ENCODE peak calls at places on chromosomes 5 and 9, in nine cellular contexts. One of them, this sample, is unnamed.

GRCh38 chr5:172775326-172776234 is 4.6 kb upstream of the DUSP1 start:
- DNase-seq in GM12891: no peak
- DNase-seq in T follicular helper cell: no peak
- DNase-seq in GM23248: peak
- DNase-seq in choroid plexus epithelial cell: peak
- DNase-seq in Panc1: no peak
- DNase-seq in NCI-H1694: no peak
- DNase-seq in NCI-H1092: no peak
- DNase-seq in suprapubic skin: peak
- DNase-seq in this sample: no peak

GRCh38 chr9:135769489-135770202 is 67.7 kb downstream of the KCNT1 start:
- DNase-seq in GM23248: no peak
- DNase-seq in T follicular helper cell: no peak
- DNase-seq in NCI-H1092: no peak
- DNase-seq in GM12891: no peak
- DNase-seq in suprapubic skin: no peak
- DNase-seq in choroid plexus epithelial cell: no peak
- DNase-seq in NCI-H1694: no peak
- DNase-seq in Panc1: no peak
- DNase-seq in this sample: no peak

GRCh38 chr9:111282940-111283339 is 47.1 kb downstream of the OR2K2 start:
- DNase-seq in Panc1: no peak
- DNase-seq in T follicular helper cell: no peak
- DNase-seq in suprapubic skin: no peak
- DNase-seq in NCI-H1694: no peak
- DNase-seq in GM12891: no peak
- DNase-seq in GM23248: no peak
- DNase-seq in NCI-H1092: no peak
- DNase-seq in choroid plexus epithelial cell: no peak
- DNase-seq in this sample: no peak

GRCh38 chr9:126463426-126463825 is 136.8 kb downstream of the MVB12B start:
- DNase-seq in T follicular helper cell: no peak
- DNase-seq in choroid plexus epithelial cell: no peak
- DNase-seq in suprapubic skin: peak
- DNase-seq in GM23248: no peak
- DNase-seq in GM12891: no peak
- DNase-seq in NCI-H1694: no peak
- DNase-seq in Panc1: no peak
- DNase-seq in NCI-H1092: no peak
- DNase-seq in this sample: no peak

GRCh38 chr9:29826421-29826820 is 2253.1 kb upstream of the C9orf72 start:
- DNase-seq in GM12891: no peak
- DNase-seq in NCI-H1694: no peak
- DNase-seq in suprapubic skin: no peak
- DNase-seq in choroid plexus epithelial cell: no peak
- DNase-seq in T follicular helper cell: no peak
- DNase-seq in Panc1: no peak
- DNase-seq in GM23248: no peak
- DNase-seq in NCI-H1092: no peak
- DNase-seq in this sample: no peak

GRCh38 chr9:121735065-121735791 is 83.8 kb downstream of the DAB2IP start:
- DNase-seq in NCI-H1694: no peak
- DNase-seq in GM23248: peak
- DNase-seq in suprapubic skin: no peak
- DNase-seq in choroid plexus epithelial cell: peak
- DNase-seq in NCI-H1092: no peak
- DNase-seq in GM12891: peak
- DNase-seq in Panc1: no peak
- DNase-seq in T follicular helper cell: no peak
- DNase-seq in this sample: peak

GRCh38 chr5:124401247-124402143 is 344.9 kb downstream of the ZNF608 start:
- DNase-seq in GM12891: no peak
- DNase-seq in NCI-H1694: no peak
- DNase-seq in NCI-H1092: no peak
- DNase-seq in suprapubic skin: no peak
- DNase-seq in GM23248: peak
- DNase-seq in choroid plexus epithelial cell: no peak
- DNase-seq in T follicular helper cell: no peak
- DNase-seq in Panc1: no peak
- DNase-seq in this sample: no peak

GRCh38 chr5:142422426-142422825 is 97.6 kb upstream of the SPRY4 start:
- DNase-seq in suprapubic skin: no peak
- DNase-seq in choroid plexus epithelial cell: peak
- DNase-seq in GM23248: peak
- DNase-seq in T follicular helper cell: no peak
- DNase-seq in Panc1: no peak
- DNase-seq in NCI-H1092: no peak
- DNase-seq in GM12891: no peak
- DNase-seq in NCI-H1694: no peak
- DNase-seq in this sample: peak

GRCh38 chr5:136279314-136279713 is 86.0 kb downstream of the TRPC7 start:
- DNase-seq in choroid plexus epithelial cell: no peak
- DNase-seq in suprapubic skin: no peak
- DNase-seq in T follicular helper cell: no peak
- DNase-seq in GM12891: no peak
- DNase-seq in GM23248: peak
- DNase-seq in NCI-H1092: no peak
- DNase-seq in NCI-H1694: no peak
- DNase-seq in Panc1: no peak
- DNase-seq in this sample: no peak

GRCh38 chr5:20102291-20102690 is 114.3 kb upstream of the CDH18 start:
- DNase-seq in NCI-H1092: no peak
- DNase-seq in NCI-H1694: no peak
- DNase-seq in T follicular helper cell: no peak
- DNase-seq in Panc1: no peak
- DNase-seq in suprapubic skin: no peak
- DNase-seq in GM12891: no peak
- DNase-seq in choroid plexus epithelial cell: no peak
- DNase-seq in GM23248: no peak
- DNase-seq in this sample: no peak

GRCh38 chr5:45774528-45774927 is 78.3 kb upstream of the HCN1 start:
- DNase-seq in choroid plexus epithelial cell: peak
- DNase-seq in suprapubic skin: no peak
- DNase-seq in NCI-H1092: no peak
- DNase-seq in NCI-H1694: peak
- DNase-seq in T follicular helper cell: no peak
- DNase-seq in Panc1: no peak
- DNase-seq in GM12891: no peak
- DNase-seq in GM23248: peak
- DNase-seq in this sample: no peak

GRCh38 chr5:143134900-143135299 is 268.6 kb downstream of the NR3C1 start:
- DNase-seq in T follicular helper cell: no peak
- DNase-seq in choroid plexus epithelial cell: no peak
- DNase-seq in NCI-H1694: no peak
- DNase-seq in suprapubic skin: no peak
- DNase-seq in NCI-H1092: no peak
- DNase-seq in Panc1: no peak
- DNase-seq in GM23248: no peak
- DNase-seq in GM12891: no peak
- DNase-seq in this sample: no peak

GRCh38 chr5:66744040-66744439 is 147.8 kb downstream of the MAST4 start:
- DNase-seq in T follicular helper cell: no peak
- DNase-seq in Panc1: no peak
- DNase-seq in NCI-H1694: no peak
- DNase-seq in choroid plexus epithelial cell: peak
- DNase-seq in suprapubic skin: no peak
- DNase-seq in GM23248: peak
- DNase-seq in GM12891: no peak
- DNase-seq in NCI-H1092: no peak
- DNase-seq in this sample: no peak

GRCh38 chr9:95726756-95727155 is 148.7 kb upstream of the ERCC6L2 start:
- DNase-seq in Panc1: peak
- DNase-seq in suprapubic skin: no peak
- DNase-seq in GM12891: no peak
- DNase-seq in T follicular helper cell: no peak
- DNase-seq in GM23248: peak
- DNase-seq in choroid plexus epithelial cell: peak
- DNase-seq in NCI-H1694: peak
- DNase-seq in NCI-H1092: peak
- DNase-seq in this sample: peak

GRCh38 chr5:125093776-125094175 is 347.3 kb upstream of the ZNF608 start:
- DNase-seq in GM23248: peak
- DNase-seq in NCI-H1694: no peak
- DNase-seq in Panc1: peak
- DNase-seq in T follicular helper cell: no peak
- DNase-seq in suprapubic skin: no peak
- DNase-seq in choroid plexus epithelial cell: peak
- DNase-seq in GM12891: no peak
- DNase-seq in NCI-H1092: no peak
- DNase-seq in this sample: peak

GRCh38 chr9:111399772-111400563 is 69.9 kb upstream of the OR2K2 start:
- DNase-seq in choroid plexus epithelial cell: peak
- DNase-seq in GM23248: peak
- DNase-seq in T follicular helper cell: no peak
- DNase-seq in Panc1: peak
- DNase-seq in NCI-H1092: no peak
- DNase-seq in suprapubic skin: no peak
- DNase-seq in NCI-H1694: no peak
- DNase-seq in GM12891: no peak
- DNase-seq in this sample: peak

GRCh38 chr9:113125636-113126035 is 25.2 kb upstream of the SLC31A2 start:
- DNase-seq in suprapubic skin: no peak
- DNase-seq in GM12891: no peak
- DNase-seq in Panc1: no peak
- DNase-seq in T follicular helper cell: no peak
- DNase-seq in NCI-H1694: no peak
- DNase-seq in NCI-H1092: no peak
- DNase-seq in choroid plexus epithelial cell: no peak
- DNase-seq in GM23248: no peak
- DNase-seq in this sample: no peak

GRCh38 chr5:106292654-106293053 is 1378.1 kb downstream of the EFNA5 start:
- DNase-seq in Panc1: no peak
- DNase-seq in GM12891: no peak
- DNase-seq in NCI-H1092: no peak
- DNase-seq in GM23248: peak
- DNase-seq in choroid plexus epithelial cell: peak
- DNase-seq in T follicular helper cell: no peak
- DNase-seq in NCI-H1694: no peak
- DNase-seq in suprapubic skin: no peak
- DNase-seq in this sample: no peak

GRCh38 chr9:32603914-32604852 is 31.2 kb upstream of the NDUFB6 start:
- DNase-seq in NCI-H1092: no peak
- DNase-seq in Panc1: no peak
- DNase-seq in suprapubic skin: no peak
- DNase-seq in choroid plexus epithelial cell: peak
- DNase-seq in T follicular helper cell: no peak
- DNase-seq in GM23248: peak
- DNase-seq in NCI-H1694: no peak
- DNase-seq in GM12891: no peak
- DNase-seq in this sample: peak

This sample was measured in lung microvascular endothelial cell.